ENCODE peak calls at places on chromosome 12, in five cellular contexts. One of them, this sample, is unnamed.

GRCh38 chr12:627863-628805 is 35.1 kb downstream of the NINJ2 start:
- DNase-seq in astrocyte of the spinal cord: no peak
- DNase-seq in effector memory CD4-positive, alpha-beta T cell: no peak
- DNase-seq in natural killer cell: no peak
- DNase-seq in esophagus squamous epithelium: no peak
- DNase-seq in this sample: peak; percentile 52

GRCh38 chr12:59075968-59076367 is 155.7 kb upstream of the LRIG3 start:
- DNase-seq in astrocyte of the spinal cord: no peak
- DNase-seq in effector memory CD4-positive, alpha-beta T cell: no peak
- DNase-seq in natural killer cell: no peak
- DNase-seq in esophagus squamous epithelium: no peak
- DNase-seq in this sample: no peak

GRCh38 chr12:67747869-67748760 is 99.6 kb downstream of the DYRK2 start:
- DNase-seq in astrocyte of the spinal cord: peak; percentile 61
- DNase-seq in effector memory CD4-positive, alpha-beta T cell: no peak
- DNase-seq in natural killer cell: no peak
- DNase-seq in esophagus squamous epithelium: no peak
- DNase-seq in this sample: peak; percentile 38

GRCh38 chr12:21725731-21726130 is 48.8 kb downstream of the KCNJ8 start:
- DNase-seq in astrocyte of the spinal cord: no peak
- DNase-seq in effector memory CD4-positive, alpha-beta T cell: no peak
- DNase-seq in natural killer cell: no peak
- DNase-seq in esophagus squamous epithelium: no peak
- DNase-seq in this sample: no peak

GRCh38 chr12:21797539-21797938 is 23.0 kb upstream of the KCNJ8 start:
- DNase-seq in astrocyte of the spinal cord: no peak
- DNase-seq in effector memory CD4-positive, alpha-beta T cell: no peak
- DNase-seq in natural killer cell: no peak
- DNase-seq in esophagus squamous epithelium: no peak
- DNase-seq in this sample: no peak

GRCh38 chr12:121228919-121229650 is 19.2 kb downstream of the P2RX4 start:
- DNase-seq in astrocyte of the spinal cord: no peak
- DNase-seq in effector memory CD4-positive, alpha-beta T cell: no peak
- DNase-seq in natural killer cell: no peak
- DNase-seq in esophagus squamous epithelium: no peak
- DNase-seq in this sample: no peak

GRCh38 chr12:40207551-40207950 is 17.2 kb upstream of the LRRK2 start:
- DNase-seq in astrocyte of the spinal cord: no peak
- DNase-seq in effector memory CD4-positive, alpha-beta T cell: no peak
- DNase-seq in natural killer cell: no peak
- DNase-seq in esophagus squamous epithelium: no peak
- DNase-seq in this sample: peak; percentile 93

GRCh38 chr12:47408171-47408871 is 297.5 kb downstream of the RPAP3 start:
- DNase-seq in astrocyte of the spinal cord: no peak
- DNase-seq in effector memory CD4-positive, alpha-beta T cell: no peak
- DNase-seq in natural killer cell: no peak
- DNase-seq in esophagus squamous epithelium: no peak
- DNase-seq in this sample: peak; percentile 86

GRCh38 chr12:67879937-67880336 is 109.3 kb upstream of the IFNG-AS1 start:
- DNase-seq in astrocyte of the spinal cord: no peak
- DNase-seq in effector memory CD4-positive, alpha-beta T cell: no peak
- DNase-seq in natural killer cell: no peak
- DNase-seq in esophagus squamous epithelium: no peak
- DNase-seq in this sample: no peak

GRCh38 chr12:106446429-106447092 is 89.0 kb downstream of the POLR3B start:
- DNase-seq in astrocyte of the spinal cord: peak; percentile 14
- DNase-seq in effector memory CD4-positive, alpha-beta T cell: no peak
- DNase-seq in natural killer cell: no peak
- DNase-seq in esophagus squamous epithelium: no peak
- DNase-seq in this sample: no peak

GRCh38 chr12:52241205-52241842 is 8.3 kb downstream of the KRT7 start:
- DNase-seq in astrocyte of the spinal cord: no peak
- DNase-seq in effector memory CD4-positive, alpha-beta T cell: no peak
- DNase-seq in natural killer cell: no peak
- DNase-seq in esophagus squamous epithelium: no peak
- DNase-seq in this sample: no peak

GRCh38 chr12:96263449-96263902 is 69.3 kb downstream of the ELK3 start:
- DNase-seq in astrocyte of the spinal cord: peak; percentile 20
- DNase-seq in effector memory CD4-positive, alpha-beta T cell: no peak
- DNase-seq in natural killer cell: no peak
- DNase-seq in esophagus squamous epithelium: no peak
- DNase-seq in this sample: no peak

GRCh38 chr12:57112492-57113294 is 1.5 kb upstream of the STAT6 start:
- DNase-seq in astrocyte of the spinal cord: no peak
- DNase-seq in effector memory CD4-positive, alpha-beta T cell: no peak
- DNase-seq in natural killer cell: no peak
- DNase-seq in esophagus squamous epithelium: no peak
- DNase-seq in this sample: no peak

GRCh38 chr12:14167005-14167628 is 185.7 kb upstream of the GRIN2B start:
- DNase-seq in astrocyte of the spinal cord: peak; percentile 58
- DNase-seq in effector memory CD4-positive, alpha-beta T cell: peak; percentile 2
- DNase-seq in natural killer cell: no peak
- DNase-seq in esophagus squamous epithelium: no peak
- DNase-seq in this sample: peak; percentile 43